ENCODE peak calls at places on chromosomes 11 and 22, in seven cellular contexts. O is endothelial cell of umbilical vein, N is adipocyte, X is GM23248, U is neuronal stem cell, F is endodermal cell, Y is NT2/D1. P is an unnamed sample. For H3K9me3, the result is how much of the 10 kb centered on the place peaks cover.

GRCh38 chr22:25741692-25742626 is at the start of gene MYO18B:
- DNase-seq in Y (no peak), F (no peak), N (no peak), U (no peak), O (no peak), X (no peak), P (no peak)

GRCh38 chr11:116657842-116658825 is 114.7 kb downstream of the BUD13 start:
- DNase-seq in N (no peak), Y (no peak), X (peak), O (no peak), F (peak), U (no peak), P (no peak)

GRCh38 chr22:22720724-22721261 is 76.4 kb downstream of the GGTLC2 start:
- DNase-seq in X (peak), O (no peak), F (no peak), Y (no peak), N (no peak), U (no peak), P (no peak)

GRCh38 chr11:103031834-103032233 is 60.1 kb downstream of the DCUN1D5 start:
- DNase-seq in U (no peak), X (peak), O (no peak), N (peak), Y (no peak), F (no peak), P (no peak)

GRCh38 chr11:70415176-70415575 is 16.8 kb downstream of the CTTN start:
- DNase-seq in O (no peak), X (peak), F (no peak), U (no peak), Y (no peak), N (peak), P (no peak)

GRCh38 chr11:2719831-2720603 is 20.2 kb upstream of the KCNQ1OT1 start:
- DNase-seq in N (no peak), F (no peak), O (no peak), U (no peak), Y (no peak), X (no peak), P (no peak)

GRCh38 chr11:88178211-88178610 is 3.0 kb upstream of the RAB38 start:
- DNase-seq in N (no peak), U (no peak), F (no peak), O (no peak), Y (no peak), X (peak), P (no peak)

GRCh38 chr22:48717883-48718817 is 1109.5 kb downstream of the BRD1 start:
- DNase-seq in F (peak), O (no peak), Y (no peak), U (no peak), N (no peak), X (no peak), P (no peak)

GRCh38 chr11:45745065-45745811 is 59.7 kb upstream of the SLC35C1 start:
- DNase-seq in N (no peak), F (no peak), U (no peak), X (no peak), O (no peak), Y (no peak), P (no peak)

GRCh38 chr22:47340851-47341436 is 578.5 kb downstream of the TBC1D22A start:
- DNase-seq in N (no peak), O (peak), F (no peak), Y (no peak), U (no peak), X (peak), P (no peak)
- H3K9me3 ChIP-seq in N (under half), O (under half), F (under half), Y (under half), U (half or more), X (under half), P (under half)

GRCh38 chr22:27312567-27313507 is 488.7 kb downstream of the MN1 start:
- DNase-seq in O (no peak), Y (no peak), F (no peak), X (no peak), U (no peak), N (no peak), P (peak)

GRCh38 chr22:27314276-27314807 is 487.2 kb downstream of the MN1 start:
- DNase-seq in U (no peak), Y (no peak), F (no peak), O (peak), X (no peak), N (no peak), P (peak)

GRCh38 chr22:27310966-27311665 is 490.4 kb downstream of the MN1 start:
- DNase-seq in F (peak), Y (no peak), O (no peak), X (no peak), N (no peak), U (no peak), P (no peak)

GRCh38 chr22:27309713-27310112 is 491.8 kb downstream of the MN1 start:
- DNase-seq in X (no peak), F (no peak), O (no peak), U (no peak), Y (no peak), N (peak), P (no peak)

GRCh38 chr22:27311666-27312566 is 489.6 kb downstream of the MN1 start:
- DNase-seq in N (peak), O (no peak), U (no peak), X (no peak), F (peak), Y (no peak), P (peak)
- H3K9ac ChIP-seq in N (no peak), O (no peak), U (peak), X (no peak), F (no peak), Y (no peak), P (no peak)

GRCh38 chr11:44566952-44567875 is 1.8 kb downstream of the CD82 start:
- DNase-seq in O (no peak), F (peak), N (peak), U (no peak), Y (no peak), X (no peak), P (no peak)
- H3K4me3 ChIP-seq in O (no peak), F (no peak), N (no peak), U (no peak), Y (no peak), X (no peak), P (no peak)

GRCh38 chr22:49877642-49878041 is 24.0 kb downstream of the ZBED4 start:
- DNase-seq in X (no peak), F (no peak), U (no peak), N (no peak), O (no peak), Y (no peak), P (no peak)
- H3K9me3 ChIP-seq in X (under half), F (under half), U (under half), N (under half), O (under half), Y (under half), P (under half)

DNA sequence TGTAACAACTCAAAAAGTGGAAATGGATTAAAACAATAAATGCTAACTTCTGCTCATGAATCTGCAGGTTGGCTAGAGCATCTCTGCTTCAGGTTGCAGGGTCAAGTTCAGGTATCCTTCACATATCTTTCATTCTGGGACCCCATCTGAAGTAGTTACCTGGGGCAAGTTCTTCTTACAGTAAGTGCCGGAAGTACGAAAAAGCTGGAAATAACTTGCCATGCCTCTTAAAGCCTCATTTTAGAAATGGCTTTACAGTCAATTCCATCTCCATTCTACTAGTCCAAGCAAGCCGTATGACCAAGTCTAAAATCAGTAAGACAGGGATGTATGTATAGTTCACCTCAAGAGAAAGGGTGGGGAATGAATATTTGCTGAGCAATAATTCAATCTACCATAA is 93.7 kb downstream of the FCHSD2 start:
- DNase-seq in F (no peak), O (no peak), X (no peak), U (no peak), N (no peak), Y (no peak), P (no peak)
- H3K9ac ChIP-seq in F (no peak), O (no peak), X (no peak), U (no peak), N (no peak), Y (no peak), P (no peak)

GRCh38 chr22:27747396-27748256 is 53.9 kb downstream of the MN1 start:
- DNase-seq in F (no peak), U (no peak), O (no peak), X (peak), Y (no peak), N (peak), P (no peak)
- H3K4me3 ChIP-seq in F (no peak), U (no peak), O (no peak), X (peak), Y (no peak), N (peak), P (no peak)

P was measured in colonic mucosa.